ENCODE peak calls at places on chromosomes 13 and 19, in seven cellular contexts. A, Y, G, F, W, V and H are unnamed samples.

GRCh38 chr13:113211774-113212173 is 2.4 kb downstream of the CUL4A start:
- DNase-seq in A (no peak), Y (peak), G (no peak), F (no peak), W (no peak), V (no peak), H (no peak)

GRCh38 chr19:12657966-12658365 is 8.6 kb downstream of the MAN2B1 start:
- DNase-seq in A (no peak), Y (no peak), G (no peak), F (no peak), W (no peak), V (no peak), H (no peak)

GRCh38 chr19:15511671-15512424 is 3.5 kb downstream of the CYP4F22 start:
- DNase-seq in A (no peak), Y (no peak), G (no peak), F (no peak), W (no peak), V (no peak), H (no peak)

GRCh38 chr19:13781547-13781946 is 7.3 kb downstream of the C19orf53 start:
- DNase-seq in A (peak), Y (no peak), G (no peak), F (no peak), W (no peak), V (no peak), H (peak)

GRCh38 chr19:18789883-18790565 is 1.1 kb downstream of the COMP start:
- DNase-seq in A (no peak), Y (no peak), G (no peak), F (no peak), W (no peak), V (no peak), H (no peak)

GRCh38 chr19:21851596-21852345 is 15.8 kb upstream of the ZNF43 start:
- DNase-seq in A (peak), Y (peak), G (peak), F (peak), W (peak), V (peak), H (peak)

GRCh38 chr13:42946927-42947326 is 45.1 kb downstream of the EPSTI1 start:
- DNase-seq in A (no peak), Y (no peak), G (no peak), F (no peak), W (no peak), V (no peak), H (no peak)

GRCh38 chr13:99542788-99543406 is 41.6 kb downstream of the TM9SF2 start:
- DNase-seq in A (no peak), Y (peak), G (peak), F (peak), W (no peak), V (peak), H (peak)

GRCh38 chr13:33649212-33649917 is 168.6 kb upstream of the RFC3 start:
- DNase-seq in A (no peak), Y (no peak), G (no peak), F (no peak), W (no peak), V (no peak), H (no peak)

GRCh38 chr19:55305491-55305890 is 19.6 kb downstream of the TMEM150B start:
- DNase-seq in A (no peak), Y (peak), G (peak), F (no peak), W (peak), V (peak), H (peak)

GRCh38 chr13:43751624-43752023 is 35.1 kb downstream of the ENOX1 start:
- DNase-seq in A (no peak), Y (no peak), G (no peak), F (no peak), W (no peak), V (no peak), H (no peak)

GRCh38 chr13:27921961-27922910 is 2.4 kb downstream of the PDX1 start:
- DNase-seq in A (no peak), Y (no peak), G (no peak), F (no peak), W (no peak), V (no peak), H (peak)

GRCh38 chr19:10686661-10687517 is 14.3 kb upstream of the QTRT1 start:
- DNase-seq in A (peak), Y (no peak), G (no peak), F (peak), W (no peak), V (no peak), H (no peak)

GRCh38 chr13:97802213-97802612 is 151.3 kb upstream of the IPO5 start:
- DNase-seq in A (no peak), Y (no peak), G (no peak), F (no peak), W (no peak), V (no peak), H (no peak)

GRCh38 chr19:2223959-2224358 is 12.2 kb downstream of the PLEKHJ1 start:
- DNase-seq in A (no peak), Y (peak), G (no peak), F (no peak), W (no peak), V (no peak), H (no peak)

GRCh38 chr13:38577048-38577447 is 109.8 kb upstream of the FREM2 start:
- DNase-seq in A (no peak), Y (peak), G (no peak), F (no peak), W (no peak), V (no peak), H (no peak)

GRCh38 chr19:7926021-7926726 is at the start of gene CTXN1:
- DNase-seq in A (peak), Y (peak), G (peak), F (peak), W (peak), V (peak), H (peak)

GRCh38 chr19:18333680-18334079 is 6.7 kb upstream of the PGPEP1 start:
- DNase-seq in A (no peak), Y (no peak), G (no peak), F (no peak), W (no peak), V (no peak), H (no peak)

GRCh38 chr13:105442941-105443340 is 1092.5 kb downstream of the EFNB2 start:
- DNase-seq in A (no peak), Y (no peak), G (no peak), F (no peak), W (no peak), V (no peak), H (no peak)

GRCh38 chr13:78675112-78675511 is 16.2 kb upstream of the OBI1 start:
- DNase-seq in A (no peak), Y (no peak), G (no peak), F (no peak), W (no peak), V (no peak), H (no peak)

GRCh38 chr19:56015756-56016155 is 29.2 kb downstream of the NLRP5 start:
- DNase-seq in A (no peak), Y (no peak), G (no peak), F (no peak), W (no peak), V (no peak), H (no peak)

GRCh38 chr13:21079761-21080730 is 18.7 kb upstream of the LATS2 start:
- DNase-seq in A (peak), Y (no peak), G (no peak), F (no peak), W (no peak), V (no peak), H (no peak)

GRCh38 chr13:33348366-33348765 is 62.8 kb upstream of the STARD13 start:
- DNase-seq in A (no peak), Y (no peak), G (no peak), F (no peak), W (no peak), V (no peak), H (no peak)

GRCh38 chr13:89726690-89727435 is 1620.6 kb upstream of the MIR17HG start:
- DNase-seq in A (no peak), Y (no peak), G (no peak), F (no peak), W (no peak), V (no peak), H (no peak)

GRCh38 chr13:22483276-22483675 is 697.5 kb upstream of the SGCG start:
- DNase-seq in A (no peak), Y (no peak), G (no peak), F (no peak), W (no peak), V (no peak), H (no peak)

GRCh38 chr19:47049307-47049700 is 880 bp upstream of the TMEM160 start:
- DNase-seq in A (no peak), Y (no peak), G (no peak), F (no peak), W (no peak), V (no peak), H (no peak)

GRCh38 chr13:99281811-99282263 is 23.7 kb upstream of the GPR18 start:
- DNase-seq in A (peak), Y (no peak), G (peak), F (no peak), W (no peak), V (peak), H (no peak)

GRCh38 chr19:46533085-46534081 is 37.7 kb upstream of the PNMA8B start:
- DNase-seq in A (no peak), Y (no peak), G (no peak), F (no peak), W (no peak), V (no peak), H (peak)

GRCh38 chr19:39824143-39825092 is 9.5 kb downstream of the DYRK1B start:
- DNase-seq in A (peak), Y (peak), G (peak), F (peak), W (peak), V (peak), H (peak)